ENCODE peak calls at places on chromosomes 16 and 17, in seven cellular contexts. A is foreskin fibroblast, O is neural progenitor cell, J is heart left ventricle, N is body of pancreas, U is tibial nerve, X is fibroblast of lung. I is an unnamed sample.

GRCh38 chr16:177394-177822 is 928 bp downstream of the HBA1 start:
- DNase-seq in A (peak), O (peak), J (peak), N (no peak), U (no peak), X (peak), I (no peak)

GRCh38 chr17:12850996-12851395 is 61.7 kb downstream of the ARHGAP44 start:
- DNase-seq in A (no peak), O (no peak), J (no peak), N (no peak), U (no peak), X (no peak), I (no peak)

GRCh38 chr16:88437367-88437964 is 15.6 kb upstream of the ZFPM1 start:
- DNase-seq in A (peak), O (peak), J (no peak), N (peak), U (no peak), X (peak), I (no peak)

GRCh38 chr17:30375661-30376060 is 3.1 kb upstream of the CPD start:
- DNase-seq in A (no peak), O (no peak), J (no peak), N (no peak), U (no peak), X (no peak), I (no peak)

GRCh38 chr16:19218581-19218980 is 50.5 kb downstream of the SYT17 start:
- DNase-seq in A (no peak), O (no peak), J (no peak), N (no peak), U (no peak), X (no peak), I (no peak)

GRCh38 chr17:64687959-64688358 is 25.9 kb upstream of the SMURF2 start:
- DNase-seq in A (peak), O (no peak), J (no peak), N (no peak), U (no peak), X (peak), I (no peak)

GRCh38 chr16:76390476-76390875 is 113.3 kb downstream of the CNTNAP4 start:
- DNase-seq in A (no peak), O (no peak), J (no peak), N (no peak), U (no peak), X (no peak), I (no peak)

GRCh38 chr17:3575506-3575905 is 17.9 kb upstream of the TRPV3 start:
- DNase-seq in A (peak), O (no peak), J (no peak), N (no peak), U (no peak), X (peak), I (peak)

GRCh38 chr17:34527908-34528470 is 51.4 kb upstream of the TMEM132E start:
- DNase-seq in A (no peak), O (peak), J (no peak), N (no peak), U (no peak), X (no peak), I (no peak)

GRCh38 chr17:72373910-72374741 is 253.3 kb downstream of the SOX9 start:
- DNase-seq in A (peak), O (peak), J (no peak), N (no peak), U (no peak), X (peak), I (no peak)

GRCh38 chr16:75304521-75305363 is 53.3 kb upstream of the BCAR1 start:
- DNase-seq in A (peak), O (no peak), J (no peak), N (peak), U (no peak), X (peak), I (peak)

GRCh38 chr16:31081428-31082351 is 7.1 kb downstream of the PRSS53 start:
- DNase-seq in A (no peak), O (no peak), J (no peak), N (no peak), U (no peak), X (no peak), I (no peak)

GRCh38 chr17:57665128-57665527 is 80.0 kb downstream of the CCDC182 start:
- DNase-seq in A (peak), O (peak), J (no peak), N (no peak), U (no peak), X (no peak), I (no peak)

GRCh38 chr17:78227455-78227916 is 3.9 kb upstream of the TMEM235 start:
- DNase-seq in A (no peak), O (peak), J (no peak), N (no peak), U (no peak), X (peak), I (no peak)

GRCh38 chr17:80474231-80474932 is 2.0 kb downstream of the NPTX1 start:
- DNase-seq in A (peak), O (peak), J (no peak), N (no peak), U (no peak), X (peak), I (no peak)

GRCh38 chr17:5541610-5542202 is 42.6 kb downstream of the NLRP1 start:
- DNase-seq in A (no peak), O (peak), J (no peak), N (no peak), U (no peak), X (no peak), I (no peak)

GRCh38 chr17:9924735-9925191 is 19.7 kb upstream of the RCVRN start:
- DNase-seq in A (peak), O (peak), J (no peak), N (no peak), U (no peak), X (peak), I (peak)

GRCh38 chr17:40035162-40035559 is 19.0 kb downstream of the MED24 start:
- DNase-seq in A (peak), O (peak), J (peak), N (no peak), U (no peak), X (peak), I (no peak)

GRCh38 chr16:67249178-67249759 is 490 bp downstream of the SLC9A5 start:
- DNase-seq in A (peak), O (no peak), J (no peak), N (no peak), U (no peak), X (no peak), I (no peak)
- H3K4me3 ChIP-seq in A (peak), O (peak), J (peak), N (no peak), U (peak), X (peak), I (peak)

DNA sequence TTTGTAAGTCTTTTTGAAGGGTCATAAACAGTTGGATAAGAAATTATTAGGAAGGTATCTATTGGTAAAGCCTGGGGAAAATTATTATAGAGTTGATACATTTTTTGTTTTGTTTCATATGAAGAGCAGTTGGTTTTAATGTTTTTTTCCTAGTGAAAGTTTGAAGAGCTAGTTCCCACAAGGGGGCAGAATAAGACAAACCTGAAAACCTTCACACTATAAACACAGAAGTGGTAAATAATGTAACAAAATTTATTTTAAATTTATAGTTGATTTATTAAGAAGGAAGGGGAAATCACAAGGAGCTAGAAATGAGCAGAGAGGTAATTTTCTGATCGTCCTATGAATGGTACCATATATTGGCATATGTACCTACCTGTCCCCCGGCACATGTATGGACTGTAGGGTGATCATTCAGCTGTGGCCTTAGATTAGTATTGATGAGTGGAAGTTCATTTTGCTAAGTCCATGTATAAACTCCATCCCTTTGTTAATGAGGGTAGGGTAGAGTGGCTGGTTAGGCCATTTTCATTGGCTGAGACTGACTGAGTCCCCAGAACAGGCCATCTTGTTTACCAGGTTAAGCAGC is 116.3 kb downstream of the TANC2 start:
- DNase-seq in A (peak), O (no peak), J (no peak), N (no peak), U (no peak), X (peak), I (peak)
- TF ChIP-seq CTCF in A (peak), O (peak), J (peak), N (peak), U (peak), X (peak), I (peak)

GRCh38 chr17:7833795-7834553 is at the start of gene KDM6B:
- DNase-seq in A (peak), O (peak), J (peak), N (peak), U (peak), X (peak), I (no peak)

GRCh38 chr17:7835818-7836595 is 2.0 kb downstream of the KDM6B start:
- DNase-seq in A (peak), O (peak), J (peak), N (peak), U (peak), X (peak), I (no peak)

GRCh38 chr17:7836596-7837374 is 2.8 kb downstream of the KDM6B start:
- DNase-seq in A (peak), O (peak), J (peak), N (peak), U (peak), X (peak), I (no peak)

GRCh38 chr17:7834554-7834890 is 505 bp downstream of the KDM6B start:
- DNase-seq in A (no peak), O (no peak), J (peak), N (peak), U (peak), X (no peak), I (no peak)

DNA sequence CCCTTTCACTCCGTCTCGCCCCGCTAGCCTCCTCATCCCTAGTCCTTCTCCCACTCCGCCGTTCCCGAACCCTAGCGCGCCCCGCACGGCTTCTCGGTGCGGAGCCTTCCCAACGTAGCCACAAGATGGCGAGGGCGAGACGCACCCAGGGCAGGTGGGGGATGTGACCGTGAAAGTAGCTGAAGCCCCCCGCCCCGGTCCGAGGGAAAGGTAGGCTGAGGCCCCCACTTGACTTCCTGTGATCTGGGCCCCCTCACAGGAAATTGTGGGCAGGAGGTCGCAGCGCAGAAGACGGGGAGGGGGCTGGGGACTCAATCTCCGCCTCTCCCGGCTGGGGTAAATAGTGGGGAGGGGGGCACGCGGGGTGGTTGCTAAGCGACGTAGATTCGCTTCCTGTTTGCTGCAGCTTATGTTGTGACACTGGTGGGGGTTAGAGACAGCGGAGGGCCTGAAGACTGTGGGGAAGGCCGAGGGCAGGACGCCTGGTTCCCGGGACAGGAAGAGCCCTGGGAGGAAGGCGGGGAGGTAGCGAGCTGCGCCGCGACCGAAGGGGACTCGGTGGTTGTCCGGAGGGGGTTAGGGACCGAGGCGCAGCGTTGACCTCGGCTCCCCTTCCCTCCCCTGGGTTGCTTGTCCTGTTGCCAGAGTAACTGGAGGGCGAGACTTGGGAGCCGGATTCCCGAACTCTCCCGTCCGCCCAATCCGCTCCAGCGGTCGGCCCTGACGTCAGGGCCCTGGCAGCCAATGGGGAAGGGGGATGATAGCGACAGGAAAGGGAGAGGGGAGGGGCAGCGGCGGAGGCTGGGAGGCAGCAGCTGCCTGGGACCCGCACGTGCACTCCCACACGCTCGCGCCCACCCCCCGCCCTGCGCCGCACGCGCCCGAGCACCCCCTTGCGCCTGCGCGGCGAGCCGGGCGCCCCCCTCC is 1.1 kb downstream of the KDM6B start:
- DNase-seq in A (peak), O (peak), J (peak), N (peak), U (peak), X (peak), I (peak)
- H3K4me3 ChIP-seq in A (peak), O (peak), J (peak), N (peak), U (peak), X (peak), I (peak)

GRCh38 chr17:19336938-19337711 is 25.4 kb downstream of the B9D1 start:
- DNase-seq in A (no peak), O (peak), J (no peak), N (no peak), U (no peak), X (peak), I (no peak)
- TF ChIP-seq CTCF in A (no peak), O (peak), J (no peak), N (peak), U (peak), X (peak), I (peak)

DNA sequence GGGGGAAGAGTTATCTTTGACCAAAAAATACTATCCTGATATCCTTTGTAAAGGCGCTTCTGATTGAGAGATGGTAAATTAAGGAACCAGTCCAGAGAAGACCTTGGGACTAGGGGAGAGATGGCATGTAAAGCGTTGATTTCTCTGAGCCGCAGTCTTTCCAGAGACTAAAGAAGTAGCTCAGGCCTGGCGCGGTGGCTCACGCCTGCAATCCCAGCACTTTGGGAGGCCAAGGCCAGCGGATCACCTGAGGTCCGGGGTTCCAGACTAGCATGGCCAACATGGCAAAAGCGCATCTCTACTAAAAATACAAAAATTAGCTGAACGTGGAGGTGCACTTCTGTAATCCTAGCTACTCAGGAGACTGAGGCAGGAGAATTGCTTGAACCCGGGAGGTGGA is 625 bp upstream of the CENPT start:
- DNase-seq in A (no peak), O (no peak), J (no peak), N (no peak), U (no peak), X (no peak), I (no peak)
- H3K4me3 ChIP-seq in A (peak), O (peak), J (peak), N (no peak), U (peak), X (peak), I (peak)

DNA sequence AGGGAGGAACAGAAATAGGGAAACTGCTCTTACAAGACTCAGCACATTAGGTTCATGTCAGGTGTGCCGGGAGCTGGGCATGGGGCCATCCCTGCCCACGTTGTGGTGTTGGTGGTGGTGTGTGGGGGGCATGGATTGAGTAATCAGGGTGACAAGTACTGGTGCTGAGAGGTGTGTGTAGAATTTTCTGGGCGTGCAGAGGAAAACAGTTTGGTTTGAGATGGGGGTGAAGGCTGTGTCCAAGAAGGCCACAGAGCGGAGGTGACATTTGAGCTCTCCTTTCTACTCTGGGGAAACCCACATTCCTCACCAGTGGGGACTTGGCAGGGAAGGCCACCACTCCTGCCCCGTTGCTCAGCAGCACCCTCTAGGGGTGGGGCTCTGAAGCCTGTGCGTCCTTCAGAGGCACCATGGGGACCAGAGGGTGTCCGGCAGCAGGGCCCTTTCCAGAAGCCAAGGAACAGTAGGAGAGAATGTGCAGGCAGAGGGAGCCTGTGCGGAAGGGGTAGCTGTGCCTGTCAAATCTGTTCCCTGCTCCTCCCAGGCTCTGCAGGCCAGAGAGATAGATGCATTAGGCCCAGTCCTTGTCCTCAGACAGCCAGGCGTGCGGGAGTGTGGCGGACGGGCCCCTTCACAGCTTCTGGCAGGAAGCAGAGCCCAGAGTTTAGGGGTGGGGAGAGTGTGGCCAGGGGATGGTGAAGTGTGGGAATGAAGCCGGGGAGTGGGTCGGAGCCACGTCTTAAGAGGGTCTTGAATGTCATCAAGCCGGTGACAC is 48.7 kb upstream of the GSE1 start:
- DNase-seq in A (no peak), O (no peak), J (no peak), N (peak), U (no peak), X (no peak), I (no peak)
- TF ChIP-seq CTCF in A (peak), O (peak), J (peak), N (peak), U (no peak), X (peak), I (peak)

GRCh38 chr16:53745753-53746258 is 41.9 kb downstream of the FTO start:
- DNase-seq in A (peak), O (no peak), J (no peak), N (no peak), U (no peak), X (peak), I (no peak)
- H3K4me3 ChIP-seq in A (no peak), O (no peak), J (no peak), N (no peak), U (no peak), X (no peak), I (no peak)